ENCODE peak calls at places on chromosomes 1 and 21, in seven cellular contexts. N, R, S, O, W, L and J are unnamed samples.

GRCh38 chr1:152622803-152623202 is at the start of gene LCE3A:
- DNase-seq in N (no peak), O (no peak), S (no peak), W (no peak), L (peak), R (no peak), J (peak)

GRCh38 chr1:246647113-246647512 is 77.1 kb upstream of the SCCPDH start:
- DNase-seq in R (no peak), L (no peak), O (no peak), W (peak), S (no peak), N (no peak), J (no peak)

GRCh38 chr21:37257526-37257966 is 9.6 kb downstream of the VPS26C start:
- DNase-seq in O (peak), L (peak), W (peak), N (no peak), S (peak), R (peak), J (peak)

GRCh38 chr1:46532095-46532494 is 19.4 kb downstream of the KNCN start:
- DNase-seq in L (no peak), W (no peak), S (no peak), R (peak), N (no peak), O (peak), J (no peak)

GRCh38 chr1:100950776-100951175 is 54.9 kb downstream of the SLC30A7 start:
- DNase-seq in R (no peak), O (no peak), S (no peak), N (no peak), L (no peak), W (peak), J (no peak)

GRCh38 chr1:223199094-223199647 is 56.1 kb upstream of the TLR5 start:
- DNase-seq in S (no peak), W (no peak), L (no peak), O (no peak), N (no peak), R (no peak), J (no peak)

GRCh38 chr21:21907271-21907670 is 909.1 kb downstream of the NCAM2 start:
- DNase-seq in O (no peak), N (no peak), S (no peak), W (no peak), R (no peak), L (no peak), J (no peak)

GRCh38 chr1:223421025-223421424 is 27.8 kb downstream of the CCDC185 start:
- DNase-seq in S (no peak), N (no peak), L (no peak), O (no peak), W (no peak), R (no peak), J (no peak)

GRCh38 chr1:30232288-30232899 is 491.0 kb downstream of the MATN1 start:
- DNase-seq in L (no peak), O (peak), R (peak), N (no peak), S (no peak), W (no peak), J (no peak)

GRCh38 chr1:151371340-151371739 is 1.2 kb downstream of the SELENBP1 start:
- DNase-seq in R (no peak), S (peak), W (peak), L (peak), N (no peak), O (no peak), J (no peak)

GRCh38 chr21:17128132-17128531 is 384.7 kb upstream of the CXADR start:
- DNase-seq in O (no peak), W (no peak), R (no peak), S (no peak), L (no peak), N (peak), J (no peak)

GRCh38 chr1:46533179-46533864 is 18.1 kb downstream of the KNCN start:
- DNase-seq in N (no peak), L (no peak), O (peak), S (no peak), R (peak), W (peak), J (no peak)

GRCh38 chr1:45536886-45537285 is 13.7 kb upstream of the AKR1A1 start:
- DNase-seq in L (no peak), N (no peak), W (no peak), R (no peak), S (no peak), O (no peak), J (no peak)